ENCODE peak calls at places on chromosomes 16 and 17, in eight cellular contexts. F is AG09319, J is MG63, G is NCI-H1092 treated with DMSO at 0.1 percent for 48 hours, T is iris pigment epithelial cell, N is bronchial epithelial cell, B is SW480, Z is T-helper 1 cell. L is an unnamed sample.

GRCh38 chr17:81020767-81021497 is 14.0 kb upstream of the BAIAP2 start:
- DNase-seq in F (no peak), J (peak; percentile 96), G (peak; percentile 86), T (no peak), N (peak; percentile 66), B (peak; percentile 72), Z (no peak), L (no peak)

GRCh38 chr17:35074711-35075707 is 11.5 kb upstream of the RFFL start:
- DNase-seq in F (no peak), J (no peak), G (no peak), T (no peak), N (no peak), B (no peak), Z (no peak), L (no peak)

GRCh38 chr17:792277-792676 is 10.1 kb downstream of the MRM3 start:
- DNase-seq in F (no peak), J (no peak), G (no peak), T (no peak), N (peak; percentile 46), B (no peak), Z (no peak), L (no peak)

GRCh38 chr17:79183221-79184158 is 108.9 kb downstream of the ENGASE start:
- DNase-seq in F (no peak), J (peak; percentile 48), G (peak; percentile 25), T (peak; percentile 44), N (no peak), B (no peak), Z (no peak), L (no peak)

GRCh38 chr16:12803203-12804093 is at the start of gene CPPED1:
- DNase-seq in F (peak; percentile 81), J (peak; percentile 98), G (peak; percentile 91), T (peak; percentile 96), N (peak; percentile 16), B (peak; percentile 95), Z (peak; percentile 84), L (no peak)

GRCh38 chr16:71885261-71885650 is 1.3 kb upstream of the ZNF821 start:
- DNase-seq in F (no peak), J (no peak), G (no peak), T (no peak), N (peak; percentile 4), B (peak; percentile 2), Z (no peak), L (no peak)

GRCh38 chr17:38585056-38585804 is 20.5 kb downstream of the SRCIN1 start:
- DNase-seq in F (no peak), J (no peak), G (no peak), T (no peak), N (peak; percentile 8), B (peak; percentile 55), Z (no peak), L (peak; percentile 63)

GRCh38 chr17:3865166-3865565 is 19.1 kb upstream of the NCBP3 start:
- DNase-seq in F (peak; percentile 22), J (peak; percentile 80), G (no peak), T (peak; percentile 54), N (peak; percentile 13), B (no peak), Z (no peak), L (no peak)

GRCh38 chr16:29306201-29306600 is 100.3 kb downstream of the NPIPB11 start:
- DNase-seq in F (no peak), J (no peak), G (no peak), T (no peak), N (no peak), B (no peak), Z (no peak), L (no peak)

GRCh38 chr17:50151937-50152547 is 1.6 kb upstream of the PPP1R9B start:
- DNase-seq in F (peak; percentile 52), J (peak; percentile 97), G (peak; percentile 82), T (peak; percentile 86), N (peak; percentile 83), B (peak; percentile 92), Z (peak; percentile 24), L (peak; percentile 93)

GRCh38 chr17:75684924-75685323 is 17.8 kb downstream of the SAP30BP start:
- DNase-seq in F (no peak), J (no peak), G (no peak), T (peak; percentile 80), N (peak; percentile 93), B (peak; percentile 99), Z (no peak), L (peak; percentile 82)

GRCh38 chr17:30235386-30236296 is at the start of gene SLC6A4:
- DNase-seq in F (no peak), J (peak; percentile 15), G (no peak), T (peak; percentile 19), N (no peak), B (no peak), Z (no peak), L (peak; percentile 27)

GRCh38 chr17:69503711-69504110 is 89.2 kb downstream of the MAP2K6 start:
- DNase-seq in F (no peak), J (no peak), G (no peak), T (no peak), N (no peak), B (no peak), Z (no peak), L (no peak)

GRCh38 chr17:1164935-1165556 is 14.7 kb downstream of the ABR start:
- DNase-seq in F (no peak), J (no peak), G (no peak), T (no peak), N (no peak), B (no peak), Z (no peak), L (no peak)

GRCh38 chr16:3952342-3953131 is 72.0 kb upstream of the CREBBP start:
- DNase-seq in F (no peak), J (peak; percentile 52), G (no peak), T (no peak), N (no peak), B (no peak), Z (no peak), L (no peak)

L was measured in Calu3.